ENCODE peak calls at places on chromosomes 5 and 9, in seven cellular contexts. One of them, this sample, is unnamed.
A peak's percentile ranks its signal among the peaks of the same experiment; 100 is the strongest.

GRCh38 chr9:14768561-14769234 is 46.2 kb upstream of the CER1 start:
- DNase-seq in OCI-LY7: peak; percentile 52
- DNase-seq in sigmoid colon: no peak
- DNase-seq in uterus: peak; percentile 31
- DNase-seq in stomach: no peak
- DNase-seq in tibial artery: no peak
- DNase-seq in left ventricle myocardium inferior: no peak
- DNase-seq in this sample: peak; percentile 57

GRCh38 chr9:26604076-26604662 is 288.4 kb downstream of the CAAP1 start:
- DNase-seq in sigmoid colon: no peak
- DNase-seq in left ventricle myocardium inferior: no peak
- DNase-seq in stomach: no peak
- DNase-seq in uterus: no peak
- DNase-seq in tibial artery: no peak
- DNase-seq in OCI-LY7: no peak
- DNase-seq in this sample: no peak

GRCh38 chr9:16921855-16922254 is 51.4 kb upstream of the BNC2 start:
- DNase-seq in sigmoid colon: no peak
- DNase-seq in uterus: no peak
- DNase-seq in stomach: no peak
- DNase-seq in left ventricle myocardium inferior: no peak
- DNase-seq in OCI-LY7: no peak
- DNase-seq in tibial artery: no peak
- DNase-seq in this sample: no peak

GRCh38 chr5:132961887-132962286 is 1.5 kb downstream of the AFF4 start:
- DNase-seq in sigmoid colon: no peak
- DNase-seq in stomach: no peak
- DNase-seq in OCI-LY7: peak; percentile 7
- DNase-seq in left ventricle myocardium inferior: no peak
- DNase-seq in tibial artery: no peak
- DNase-seq in uterus: no peak
- DNase-seq in this sample: no peak

GRCh38 chr9:109232449-109232848 is 65.4 kb upstream of the FRRS1L start:
- DNase-seq in tibial artery: no peak
- DNase-seq in OCI-LY7: no peak
- DNase-seq in uterus: no peak
- DNase-seq in sigmoid colon: no peak
- DNase-seq in left ventricle myocardium inferior: no peak
- DNase-seq in stomach: no peak
- DNase-seq in this sample: no peak

GRCh38 chr9:130662099-130662926 is 2.1 kb upstream of the PRDM12 start:
- DNase-seq in stomach: no peak
- DNase-seq in uterus: no peak
- DNase-seq in left ventricle myocardium inferior: no peak
- DNase-seq in OCI-LY7: no peak
- DNase-seq in sigmoid colon: no peak
- DNase-seq in tibial artery: no peak
- DNase-seq in this sample: no peak

GRCh38 chr9:134258332-134258731 is 67.9 kb upstream of the RXRA start:
- DNase-seq in OCI-LY7: no peak
- DNase-seq in sigmoid colon: no peak
- DNase-seq in tibial artery: no peak
- DNase-seq in left ventricle myocardium inferior: no peak
- DNase-seq in uterus: no peak
- DNase-seq in stomach: no peak
- DNase-seq in this sample: no peak

GRCh38 chr5:32505718-32506117 is 61.2 kb upstream of the ZFR start:
- DNase-seq in OCI-LY7: no peak
- DNase-seq in tibial artery: no peak
- DNase-seq in left ventricle myocardium inferior: no peak
- DNase-seq in sigmoid colon: no peak
- DNase-seq in uterus: peak; percentile 34
- DNase-seq in stomach: no peak
- DNase-seq in this sample: no peak

GRCh38 chr5:172630961-172631360 is 10.1 kb upstream of the NEURL1B start:
- DNase-seq in uterus: no peak
- DNase-seq in stomach: no peak
- DNase-seq in tibial artery: no peak
- DNase-seq in sigmoid colon: no peak
- DNase-seq in left ventricle myocardium inferior: no peak
- DNase-seq in OCI-LY7: no peak
- DNase-seq in this sample: no peak

GRCh38 chr5:111310713-111311620 is 86.8 kb downstream of the CAMK4 start:
- DNase-seq in uterus: no peak
- DNase-seq in left ventricle myocardium inferior: no peak
- DNase-seq in tibial artery: no peak
- DNase-seq in stomach: no peak
- DNase-seq in OCI-LY7: no peak
- DNase-seq in sigmoid colon: no peak
- DNase-seq in this sample: no peak

GRCh38 chr5:95918421-95919006 is 43.1 kb downstream of the ELL2 start:
- DNase-seq in uterus: no peak
- DNase-seq in left ventricle myocardium inferior: no peak
- DNase-seq in stomach: no peak
- DNase-seq in tibial artery: no peak
- DNase-seq in sigmoid colon: no peak
- DNase-seq in OCI-LY7: no peak
- DNase-seq in this sample: no peak

GRCh38 chr9:115590016-115590415 is 472.1 kb upstream of the TNC start:
- DNase-seq in sigmoid colon: no peak
- DNase-seq in OCI-LY7: no peak
- DNase-seq in tibial artery: peak; percentile 34
- DNase-seq in left ventricle myocardium inferior: no peak
- DNase-seq in uterus: peak; percentile 31
- DNase-seq in stomach: no peak
- DNase-seq in this sample: peak; percentile 59

GRCh38 chr9:123586140-123586735 is 230.2 kb downstream of the CRB2 start:
- DNase-seq in OCI-LY7: no peak
- DNase-seq in left ventricle myocardium inferior: no peak
- DNase-seq in stomach: no peak
- DNase-seq in uterus: no peak
- DNase-seq in sigmoid colon: no peak
- DNase-seq in tibial artery: no peak
- DNase-seq in this sample: no peak

GRCh38 chr5:180120221-180121101 is 48.9 kb upstream of the RNF130 start:
- DNase-seq in OCI-LY7: no peak
- DNase-seq in tibial artery: no peak
- DNase-seq in stomach: no peak
- DNase-seq in uterus: no peak
- DNase-seq in sigmoid colon: peak; percentile 61
- DNase-seq in left ventricle myocardium inferior: no peak
- DNase-seq in this sample: peak; percentile 5

GRCh38 chr9:76562511-76562911 is 103.5 kb downstream of the GCNT1 start:
- DNase-seq in tibial artery: no peak
- DNase-seq in uterus: no peak
- DNase-seq in sigmoid colon: no peak
- DNase-seq in stomach: no peak
- DNase-seq in left ventricle myocardium inferior: no peak
- DNase-seq in OCI-LY7: no peak
- DNase-seq in this sample: no peak

GRCh38 chr5:106587-106986 is 14.6 kb downstream of the PLEKHG4B start:
- DNase-seq in OCI-LY7: no peak
- DNase-seq in stomach: no peak
- DNase-seq in sigmoid colon: no peak
- DNase-seq in left ventricle myocardium inferior: no peak
- DNase-seq in tibial artery: no peak
- DNase-seq in uterus: no peak
- DNase-seq in this sample: no peak

GRCh38 chr9:96686638-96687335 is 31.7 kb upstream of the PRXL2C start:
- DNase-seq in tibial artery: peak; percentile 76
- DNase-seq in uterus: peak; percentile 74
- DNase-seq in left ventricle myocardium inferior: peak; percentile 83
- DNase-seq in stomach: peak; percentile 74
- DNase-seq in sigmoid colon: peak; percentile 90
- DNase-seq in OCI-LY7: peak; percentile 60
- DNase-seq in this sample: peak; percentile 79

GRCh38 chr5:58795327-58795726 is 212.5 kb downstream of the RAB3C start:
- DNase-seq in sigmoid colon: no peak
- DNase-seq in OCI-LY7: no peak
- DNase-seq in left ventricle myocardium inferior: no peak
- DNase-seq in uterus: no peak
- DNase-seq in tibial artery: no peak
- DNase-seq in stomach: no peak
- DNase-seq in this sample: no peak

GRCh38 chr9:90722116-90722515 is 79.5 kb upstream of the DIRAS2 start:
- DNase-seq in sigmoid colon: no peak
- DNase-seq in uterus: no peak
- DNase-seq in OCI-LY7: no peak
- DNase-seq in tibial artery: no peak
- DNase-seq in left ventricle myocardium inferior: no peak
- DNase-seq in stomach: no peak
- DNase-seq in this sample: no peak

GRCh38 chr5:10655041-10655685 is 91.3 kb downstream of the ANKRD33B start:
- DNase-seq in OCI-LY7: no peak
- DNase-seq in uterus: no peak
- DNase-seq in left ventricle myocardium inferior: no peak
- DNase-seq in tibial artery: no peak
- DNase-seq in sigmoid colon: peak; percentile 46
- DNase-seq in stomach: peak; percentile 24
- DNase-seq in this sample: no peak

GRCh38 chr5:53334431-53334941 is 145.9 kb upstream of the FST start:
- DNase-seq in OCI-LY7: no peak
- DNase-seq in sigmoid colon: no peak
- DNase-seq in left ventricle myocardium inferior: no peak
- DNase-seq in tibial artery: no peak
- DNase-seq in stomach: no peak
- DNase-seq in uterus: no peak
- DNase-seq in this sample: no peak

GRCh38 chr5:6750142-6750840 is 37.1 kb downstream of the TENT4A start:
- DNase-seq in uterus: no peak
- DNase-seq in stomach: no peak
- DNase-seq in OCI-LY7: no peak
- DNase-seq in left ventricle myocardium inferior: no peak
- DNase-seq in tibial artery: no peak
- DNase-seq in sigmoid colon: peak; percentile 44
- DNase-seq in this sample: no peak

GRCh38 chr5:141992349-141992963 is 20.4 kb downstream of the GNPDA1 start:
- DNase-seq in uterus: peak; percentile 80
- DNase-seq in stomach: peak; percentile 84
- DNase-seq in left ventricle myocardium inferior: peak; percentile 55
- DNase-seq in tibial artery: peak; percentile 85
- DNase-seq in sigmoid colon: peak; percentile 83
- DNase-seq in OCI-LY7: peak; percentile 73
- DNase-seq in this sample: peak; percentile 93

GRCh38 chr5:52735139-52735538 is 52.6 kb upstream of the ITGA1 start:
- DNase-seq in OCI-LY7: no peak
- DNase-seq in uterus: no peak
- DNase-seq in stomach: no peak
- DNase-seq in sigmoid colon: no peak
- DNase-seq in left ventricle myocardium inferior: no peak
- DNase-seq in tibial artery: no peak
- DNase-seq in this sample: no peak

GRCh38 chr9:94445846-94446245 is 109.0 kb upstream of the PCAT7 start:
- DNase-seq in stomach: no peak
- DNase-seq in uterus: no peak
- DNase-seq in tibial artery: no peak
- DNase-seq in left ventricle myocardium inferior: no peak
- DNase-seq in OCI-LY7: no peak
- DNase-seq in sigmoid colon: no peak
- DNase-seq in this sample: no peak

GRCh38 chr5:14449052-14449661 is 132.4 kb upstream of the OTULINL start:
- DNase-seq in sigmoid colon: no peak
- DNase-seq in OCI-LY7: no peak
- DNase-seq in left ventricle myocardium inferior: no peak
- DNase-seq in tibial artery: no peak
- DNase-seq in stomach: no peak
- DNase-seq in uterus: peak; percentile 69
- DNase-seq in this sample: peak; percentile 72

GRCh38 chr5:131265318-131265803 is 1.5 kb downstream of the CDC42SE2 start:
- DNase-seq in sigmoid colon: no peak
- DNase-seq in left ventricle myocardium inferior: no peak
- DNase-seq in uterus: no peak
- DNase-seq in tibial artery: no peak
- DNase-seq in OCI-LY7: peak; percentile 72
- DNase-seq in stomach: no peak
- DNase-seq in this sample: no peak

DNA sequence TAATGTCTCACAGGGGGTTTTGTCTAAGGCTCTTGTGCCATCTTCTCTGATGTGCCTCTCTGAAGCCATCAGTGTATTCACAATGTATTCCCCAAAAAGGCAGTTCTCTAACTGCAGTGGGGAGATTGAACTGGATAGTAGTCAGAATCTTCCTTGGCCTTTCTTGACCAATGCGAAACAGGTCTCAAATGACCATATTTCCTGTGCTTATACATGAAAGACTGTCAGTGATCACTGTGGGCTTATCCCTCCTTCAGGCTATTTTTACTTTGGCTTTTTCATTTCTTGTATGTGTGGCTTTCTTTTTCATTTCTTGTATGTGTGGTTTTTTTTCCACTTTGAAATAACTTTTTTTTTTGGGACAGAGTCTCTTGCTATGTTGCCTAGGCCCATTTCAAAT is 19.7 kb downstream of the HMGXB3 start:
- DNase-seq in uterus: no peak
- DNase-seq in left ventricle myocardium inferior: no peak
- DNase-seq in tibial artery: no peak
- DNase-seq in stomach: no peak
- DNase-seq in sigmoid colon: no peak
- DNase-seq in OCI-LY7: no peak
- DNase-seq in this sample: no peak
- H3K27ac ChIP-seq in uterus: no peak overlapping the region
- H3K27ac ChIP-seq in left ventricle myocardium inferior: peak overlapping the region; percentile 86
- H3K27ac ChIP-seq in tibial artery: no peak overlapping the region
- H3K27ac ChIP-seq in stomach: no peak overlapping the region
- H3K27ac ChIP-seq in sigmoid colon: no peak overlapping the region
- H3K27ac ChIP-seq in OCI-LY7: no peak overlapping the region
- H3K27ac ChIP-seq in this sample: peak overlapping the region; percentile 75

DNA sequence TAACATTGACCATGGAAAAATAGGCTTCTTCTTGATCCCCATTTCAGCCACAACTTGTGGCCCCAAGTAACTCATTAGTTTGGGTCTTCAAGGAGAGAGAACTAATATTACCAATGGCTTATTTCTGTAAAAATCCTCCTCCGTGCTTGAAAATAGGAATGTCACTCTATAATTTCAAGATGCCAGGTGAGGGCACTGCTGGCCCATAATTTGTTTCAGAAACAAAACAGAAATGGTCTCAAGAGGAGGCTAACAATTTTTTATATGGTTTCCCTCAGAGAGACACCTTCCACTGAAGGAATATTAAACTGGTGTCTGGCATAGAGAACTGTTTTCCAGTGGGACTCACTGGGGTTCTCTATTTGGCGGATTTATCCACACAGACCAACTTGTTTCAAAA is 437.0 kb upstream of the TRPC7 start:
- DNase-seq in stomach: no peak
- DNase-seq in left ventricle myocardium inferior: no peak
- DNase-seq in uterus: no peak
- DNase-seq in tibial artery: no peak
- DNase-seq in sigmoid colon: no peak
- DNase-seq in OCI-LY7: peak; percentile 34
- DNase-seq in this sample: peak; percentile 71
- TF ChIP-seq CTCF in stomach: no peak
- TF ChIP-seq CTCF in left ventricle myocardium inferior: peak; percentile 56
- TF ChIP-seq CTCF in uterus: peak; percentile 51
- TF ChIP-seq CTCF in tibial artery: peak; percentile 15
- TF ChIP-seq CTCF in sigmoid colon: peak; percentile 11
- TF ChIP-seq CTCF in OCI-LY7: peak; percentile 71
- TF ChIP-seq CTCF in this sample: peak; percentile 50

GRCh38 chr9:112411626-112412027 is 31.7 kb downstream of the HSDL2 start:
- DNase-seq in OCI-LY7: no peak
- DNase-seq in left ventricle myocardium inferior: no peak
- DNase-seq in uterus: no peak
- DNase-seq in stomach: no peak
- DNase-seq in tibial artery: no peak
- DNase-seq in sigmoid colon: no peak
- DNase-seq in this sample: no peak
- H3K27ac ChIP-seq in OCI-LY7: no peak overlapping the region
- H3K27ac ChIP-seq in left ventricle myocardium inferior: no peak overlapping the region
- H3K27ac ChIP-seq in uterus: no peak overlapping the region
- H3K27ac ChIP-seq in stomach: no peak overlapping the region
- H3K27ac ChIP-seq in tibial artery: no peak overlapping the region
- H3K27ac ChIP-seq in sigmoid colon: no peak overlapping the region
- H3K27ac ChIP-seq in this sample: no peak overlapping the region

GRCh38 chr9:113853333-113853732 is 22.8 kb upstream of the ZNF618 start:
- DNase-seq in left ventricle myocardium inferior: no peak
- DNase-seq in OCI-LY7: peak; percentile 24
- DNase-seq in tibial artery: no peak
- DNase-seq in uterus: no peak
- DNase-seq in stomach: peak; percentile 43
- DNase-seq in sigmoid colon: no peak
- DNase-seq in this sample: no peak
- TF ChIP-seq CTCF in left ventricle myocardium inferior: peak; percentile 34
- TF ChIP-seq CTCF in OCI-LY7: peak; percentile 71
- TF ChIP-seq CTCF in tibial artery: peak; percentile 22
- TF ChIP-seq CTCF in uterus: peak; percentile 15
- TF ChIP-seq CTCF in stomach: peak; percentile 57
- TF ChIP-seq CTCF in sigmoid colon: no peak
- TF ChIP-seq CTCF in this sample: peak; percentile 47